ENCODE peak calls at places on chromosomes 6 and 20, in six cellular contexts. Z is neural crest cell, Y is A549, Q is lower leg skin, V is kidney epithelial cell, R is OCI-LY7. B is an unnamed sample.

GRCh38 chr20:21269772-21270171 is 33.4 kb upstream of the XRN2 start:
- DNase-seq in Z (no peak), Y (no peak), Q (no peak), V (no peak), R (no peak), B (no peak)

GRCh38 chr6:30238178-30238795 is 25.1 kb upstream of the TRIM26 start:
- DNase-seq in Z (no peak), Y (peak), Q (no peak), V (no peak), R (peak), B (no peak)

GRCh38 chr6:112232845-112233256 is 21.5 kb downstream of the LAMA4 start:
- DNase-seq in Z (no peak), Y (no peak), Q (no peak), V (no peak), R (no peak), B (no peak)

GRCh38 chr6:158810149-158811095 is 8.7 kb downstream of the EZR start:
- DNase-seq in Z (no peak), Y (no peak), Q (no peak), V (no peak), R (no peak), B (no peak)

GRCh38 chr6:169536446-169537170 is 165.2 kb downstream of the WDR27 start:
- DNase-seq in Z (no peak), Y (no peak), Q (no peak), V (no peak), R (no peak), B (no peak)

GRCh38 chr6:8548979-8549378 is 113.6 kb upstream of the SLC35B3 start:
- DNase-seq in Z (no peak), Y (no peak), Q (no peak), V (no peak), R (no peak), B (no peak)

GRCh38 chr20:43983359-43983758 is 68.7 kb downstream of the TOX2 start:
- DNase-seq in Z (no peak), Y (no peak), Q (no peak), V (no peak), R (peak), B (no peak)

GRCh38 chr6:168060521-168060931 is 18.5 kb downstream of the FRMD1 start:
- DNase-seq in Z (peak), Y (peak), Q (no peak), V (peak), R (no peak), B (peak)

GRCh38 chr6:125787791-125788190 is 3.0 kb upstream of the NCOA7 start:
- DNase-seq in Z (no peak), Y (no peak), Q (no peak), V (no peak), R (peak), B (no peak)

GRCh38 chr20:37911838-37912273 is 8.9 kb downstream of the VSTM2L start:
- DNase-seq in Z (peak), Y (no peak), Q (no peak), V (no peak), R (no peak), B (no peak)

GRCh38 chr6:17421406-17421805 is 28.0 kb downstream of the CAP2 start:
- DNase-seq in Z (no peak), Y (no peak), Q (no peak), V (no peak), R (no peak), B (no peak)

GRCh38 chr20:40305303-40305702 is 383.7 kb downstream of the MAFB start:
- DNase-seq in Z (no peak), Y (no peak), Q (no peak), V (no peak), R (no peak), B (no peak)

GRCh38 chr20:61169870-61170269 is 82.2 kb upstream of the CDH4 start:
- DNase-seq in Z (no peak), Y (no peak), Q (no peak), V (peak), R (no peak), B (no peak)

GRCh38 chr20:13012886-13013285 is 4.1 kb downstream of the SPTLC3 start:
- DNase-seq in Z (no peak), Y (no peak), Q (no peak), V (no peak), R (no peak), B (no peak)

GRCh38 chr20:36441416-36441815 is 99.9 kb upstream of the MYL9 start:
- DNase-seq in Z (no peak), Y (no peak), Q (no peak), V (no peak), R (no peak), B (no peak)

GRCh38 chr6:160124007-160124406 is 2.4 kb downstream of the SLC22A1 start:
- DNase-seq in Z (no peak), Y (no peak), Q (no peak), V (no peak), R (no peak), B (no peak)

GRCh38 chr6:135073757-135074393 is 19.3 kb upstream of the HBS1L start:
- DNase-seq in Z (no peak), Y (no peak), Q (no peak), V (no peak), R (no peak), B (no peak)

GRCh38 chr6:111573892-111574800 is 31.5 kb downstream of the TRAF3IP2 start:
- DNase-seq in Z (no peak), Y (no peak), Q (no peak), V (no peak), R (no peak), B (no peak)

GRCh38 chr6:170063431-170063830 is 227.4 kb downstream of the DLL1 start:
- DNase-seq in Z (no peak), Y (no peak), Q (no peak), V (no peak), R (no peak), B (no peak)

GRCh38 chr6:113129991-113130390 is 727.2 kb upstream of the MARCKS start:
- DNase-seq in Z (no peak), Y (no peak), Q (no peak), V (no peak), R (no peak), B (no peak)

GRCh38 chr20:59219206-59219605 is 55.6 kb downstream of the ZNF831 start:
- DNase-seq in Z (no peak), Y (no peak), Q (peak), V (no peak), R (no peak), B (no peak)

GRCh38 chr6:49540614-49541013 is 9.9 kb upstream of the C6orf141 start:
- DNase-seq in Z (no peak), Y (no peak), Q (no peak), V (no peak), R (no peak), B (no peak)

GRCh38 chr20:58647814-58648501 is 3.1 kb upstream of the STX16 start:
- DNase-seq in Z (no peak), Y (no peak), Q (no peak), V (no peak), R (no peak), B (no peak)

GRCh38 chr6:73577605-73578160 is 56.9 kb upstream of the EEF1A1 start:
- DNase-seq in Z (no peak), Y (no peak), Q (no peak), V (no peak), R (no peak), B (no peak)

GRCh38 chr6:134519456-134519855 is 201.5 kb upstream of the SGK1 start:
- DNase-seq in Z (no peak), Y (no peak), Q (no peak), V (no peak), R (peak), B (no peak)

GRCh38 chr6:81894788-81895221 is 142.3 kb upstream of the TENT5A start:
- DNase-seq in Z (peak), Y (no peak), Q (peak), V (no peak), R (no peak), B (no peak)

GRCh38 chr6:20559924-20560551 is 25.8 kb downstream of the CDKAL1 start:
- DNase-seq in Z (no peak), Y (no peak), Q (no peak), V (no peak), R (no peak), B (no peak)

GRCh38 chr6:38404355-38404754 is 235.4 kb downstream of the BTBD9 start:
- DNase-seq in Z (no peak), Y (no peak), Q (no peak), V (no peak), R (peak), B (no peak)

GRCh38 chr6:131199568-131200272 is 64.5 kb downstream of the AKAP7 start:
- DNase-seq in Z (peak), Y (no peak), Q (no peak), V (peak), R (peak), B (peak)

GRCh38 chr6:159691133-159691962 is 1.7 kb downstream of the SOD2 start:
- DNase-seq in Z (no peak), Y (peak), Q (no peak), V (peak), R (peak), B (no peak)

GRCh38 chr6:27130668-27131428 is 116.7 kb upstream of the PRSS16 start:
- DNase-seq in Z (no peak), Y (no peak), Q (no peak), V (no peak), R (peak), B (no peak)

DNA sequence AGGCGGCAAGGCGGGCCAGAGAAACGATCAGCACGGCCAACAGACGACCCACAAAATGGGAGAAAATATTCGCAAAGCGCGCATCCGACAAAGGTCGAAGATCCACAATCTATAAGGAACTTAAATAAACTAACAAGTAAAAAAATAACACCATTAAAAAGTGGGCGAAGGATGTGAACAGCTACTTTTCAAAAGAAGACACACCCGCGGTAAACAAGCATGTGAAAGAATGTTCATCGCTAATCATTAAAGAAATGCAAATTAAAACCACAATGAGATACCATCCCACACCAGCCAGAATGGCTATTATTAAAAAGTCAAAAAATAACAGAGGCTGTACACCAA is 117.8 kb upstream of the SIRPA start:
- DNase-seq in Z (no peak), Y (no peak), Q (no peak), V (no peak), R (no peak), B (no peak)
- TF ChIP-seq CTCF in Z (no peak), Y (no peak), Q (no peak), V (no peak), R (no peak), B (no peak)

GRCh38 chr20:32168184-32168910 is 39.2 kb downstream of the PLAGL2 start:
- DNase-seq in Z (no peak), Y (no peak), Q (no peak), V (no peak), R (no peak), B (no peak)

GRCh38 chr20:32167552-32167951 is 40.0 kb downstream of the PLAGL2 start:
- DNase-seq in Z (no peak), Y (no peak), Q (no peak), V (no peak), R (no peak), B (no peak)

GRCh38 chr20:32164984-32165735 is 42.4 kb downstream of the PLAGL2 start:
- DNase-seq in Z (no peak), Y (no peak), Q (no peak), V (no peak), R (no peak), B (no peak)

GRCh38 chr20:32163951-32164350 is 43.6 kb downstream of the PLAGL2 start:
- DNase-seq in Z (no peak), Y (no peak), Q (no peak), V (no peak), R (no peak), B (no peak)

GRCh38 chr20:32165836-32166545 is 41.6 kb downstream of the PLAGL2 start:
- DNase-seq in Z (no peak), Y (no peak), Q (no peak), V (no peak), R (no peak), B (no peak)
- TF ChIP-seq CTCF in Z (no peak), Y (no peak), Q (no peak), V (no peak), R (no peak), B (no peak)

GRCh38 chr20:46108435-46108841 is 9.7 kb upstream of the CD40 start:
- DNase-seq in Z (no peak), Y (no peak), Q (no peak), V (no peak), R (peak), B (no peak)
- TF ChIP-seq CTCF in Z (no peak), Y (no peak), Q (no peak), V (no peak), R (no peak), B (no peak)

GRCh38 chr6:72042088-72042487 is 155.7 kb downstream of the RIMS1 start:
- DNase-seq in Z (no peak), Y (no peak), Q (no peak), V (no peak), R (no peak), B (no peak)
- TF ChIP-seq CTCF in Z (no peak), Y (no peak), Q (no peak), V (peak), R (peak), B (peak)

GRCh38 chr6:33607784-33608161 is 13.3 kb upstream of the ITPR3 start:
- DNase-seq in Z (no peak), Y (peak), Q (no peak), V (no peak), R (peak), B (no peak)
- TF ChIP-seq CTCF in Z (peak), Y (peak), Q (no peak), V (peak), R (peak), B (peak)

GRCh38 chr6:15663057-15663638 is 320 bp upstream of the DTNBP1 start:
- DNase-seq in Z (no peak), Y (peak), Q (no peak), V (no peak), R (no peak), B (no peak)
- TF ChIP-seq CTCF in Z (no peak), Y (no peak), Q (no peak), V (no peak), R (no peak), B (no peak)

GRCh38 chr20:12012241-12013222 is 94.8 kb downstream of the BTBD3 start:
- DNase-seq in Z (peak), Y (peak), Q (no peak), V (peak), R (peak), B (no peak)
- TF ChIP-seq CTCF in Z (peak), Y (peak), Q (no peak), V (peak), R (peak), B (peak)

DNA sequence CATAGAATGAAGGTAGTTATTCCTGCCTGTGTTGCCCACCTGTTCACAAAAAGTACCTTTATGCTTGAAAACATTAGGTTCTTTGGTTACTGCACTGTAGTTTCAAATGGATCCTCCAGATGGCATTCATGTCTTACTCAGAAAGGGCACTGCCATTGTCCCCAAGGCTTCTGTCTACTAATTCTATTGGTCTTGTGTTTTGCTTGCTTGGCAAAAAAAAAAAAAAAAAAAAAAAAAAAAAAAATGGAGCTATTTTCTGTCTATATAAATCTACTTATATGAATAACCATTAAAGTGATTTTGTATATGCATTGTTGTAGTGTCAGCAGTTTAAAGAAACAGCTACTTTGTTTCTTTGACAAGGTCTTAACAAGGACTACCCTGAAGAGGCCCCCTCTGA is 12.7 kb upstream of the EFHC1 start:
- DNase-seq in Z (no peak), Y (peak), Q (no peak), V (no peak), R (peak), B (no peak)
- TF ChIP-seq CTCF in Z (peak), Y (peak), Q (no peak), V (peak), R (peak), B (peak)

GRCh38 chr20:48017992-48018391 is 232.7 kb upstream of the SULF2 start:
- DNase-seq in Z (no peak), Y (no peak), Q (peak), V (no peak), R (no peak), B (no peak)

GRCh38 chr20:48015943-48016723 is 230.9 kb upstream of the SULF2 start:
- DNase-seq in Z (no peak), Y (no peak), Q (peak), V (no peak), R (no peak), B (no peak)

GRCh38 chr20:48012401-48012974 is 227.2 kb upstream of the SULF2 start:
- DNase-seq in Z (no peak), Y (no peak), Q (peak), V (peak), R (peak), B (no peak)

GRCh38 chr20:48017504-48017903 is 232.2 kb upstream of the SULF2 start:
- DNase-seq in Z (no peak), Y (no peak), Q (no peak), V (no peak), R (no peak), B (no peak)

DNA sequence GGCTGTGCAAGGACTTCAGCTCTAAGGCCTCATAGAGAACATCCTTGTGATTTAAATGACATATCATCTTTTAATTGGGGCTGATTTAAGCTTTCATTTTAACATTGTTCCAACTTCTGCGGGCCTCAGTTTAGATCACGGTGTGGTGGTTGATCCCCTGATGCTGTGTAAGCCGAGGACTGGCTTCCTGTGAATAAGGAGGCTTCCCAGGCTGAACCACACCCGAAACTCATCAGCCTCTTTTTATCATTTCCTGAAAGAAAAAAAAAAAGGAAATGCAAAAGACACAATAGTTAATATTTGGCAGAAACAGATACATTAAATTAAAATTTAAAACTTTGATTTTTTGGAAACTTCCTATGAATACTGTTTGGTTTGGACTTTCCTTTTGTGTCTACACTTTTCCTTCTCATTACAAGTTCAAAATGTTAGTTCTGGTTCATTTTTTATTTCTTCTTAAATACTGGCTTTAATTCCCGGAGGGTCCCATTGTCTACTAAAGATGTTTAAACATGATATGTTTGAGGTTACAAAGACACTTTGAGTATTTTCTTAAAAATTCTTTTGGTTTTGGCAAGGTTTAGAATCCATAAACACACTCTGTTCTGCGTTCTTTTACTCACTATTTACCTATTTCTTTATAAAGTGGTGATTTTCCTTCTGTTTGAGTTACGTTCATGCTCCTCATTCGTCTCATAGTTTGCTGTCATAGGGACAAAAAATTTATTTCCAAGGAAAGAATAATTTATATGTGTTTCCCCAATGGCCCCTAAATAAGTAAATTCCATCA is 230.1 kb upstream of the SULF2 start:
- DNase-seq in Z (no peak), Y (no peak), Q (peak), V (no peak), R (no peak), B (no peak)
- TF ChIP-seq CTCF in Z (no peak), Y (no peak), Q (no peak), V (no peak), R (no peak), B (no peak)

GRCh38 chr6:64732888-64733287 is 974.1 kb downstream of the EYS start:
- DNase-seq in Z (no peak), Y (no peak), Q (no peak), V (no peak), R (no peak), B (no peak)
- TF ChIP-seq CTCF in Z (no peak), Y (no peak), Q (no peak), V (no peak), R (peak), B (no peak)

B was measured in progenitor cell of endocrine pancreas.